ENCODE peak calls at places on chromosomes 2 and 18, in four cellular contexts. One of them, this sample, is unnamed.

GRCh38 chr2:11080253-11081115 is 74.8 kb upstream of the SLC66A3 start:
- DNase-seq in pancreas: no peak
- DNase-seq in astrocyte: no peak
- DNase-seq in psoas muscle: no peak
- DNase-seq in this sample: no peak

GRCh38 chr2:173657996-173658717 is 303.5 kb downstream of the CDCA7 start:
- DNase-seq in psoas muscle: no peak
- DNase-seq in astrocyte: peak
- DNase-seq in pancreas: no peak
- DNase-seq in this sample: peak

GRCh38 chr2:150410809-150411208 is 76.7 kb downstream of the RND3 start:
- DNase-seq in pancreas: no peak
- DNase-seq in psoas muscle: no peak
- DNase-seq in astrocyte: peak
- DNase-seq in this sample: peak

GRCh38 chr2:27705851-27706622 is 42.3 kb downstream of the SLC4A1AP start:
- DNase-seq in pancreas: peak
- DNase-seq in astrocyte: peak
- DNase-seq in psoas muscle: peak
- DNase-seq in this sample: peak

GRCh38 chr2:15731889-15732271 is 140.2 kb downstream of the DDX1 start:
- DNase-seq in psoas muscle: no peak
- DNase-seq in pancreas: no peak
- DNase-seq in astrocyte: no peak
- DNase-seq in this sample: no peak

GRCh38 chr2:121471571-121472464 is 58.9 kb upstream of the RNU4ATAC start:
- DNase-seq in astrocyte: peak
- DNase-seq in psoas muscle: no peak
- DNase-seq in pancreas: no peak
- DNase-seq in this sample: no peak

GRCh38 chr2:99662761-99663341 is 173.0 kb upstream of the REV1 start:
- DNase-seq in psoas muscle: no peak
- DNase-seq in pancreas: no peak
- DNase-seq in astrocyte: peak
- DNase-seq in this sample: no peak

GRCh38 chr2:42138163-42139016 is 30.8 kb upstream of the EML4 start:
- DNase-seq in astrocyte: peak
- DNase-seq in psoas muscle: no peak
- DNase-seq in pancreas: no peak
- DNase-seq in this sample: peak

GRCh38 chr18:65907281-65907680 is 156.5 kb downstream of the CDH7 start:
- DNase-seq in psoas muscle: no peak
- DNase-seq in pancreas: no peak
- DNase-seq in astrocyte: no peak
- DNase-seq in this sample: no peak

GRCh38 chr2:166134252-166135151 is 6.7 kb upstream of the SCN1A start:
- DNase-seq in psoas muscle: no peak
- DNase-seq in astrocyte: no peak
- DNase-seq in pancreas: no peak
- DNase-seq in this sample: no peak

GRCh38 chr2:121707344-121707919 is 29.2 kb downstream of the NIFK start:
- DNase-seq in psoas muscle: no peak
- DNase-seq in pancreas: no peak
- DNase-seq in astrocyte: peak
- DNase-seq in this sample: no peak

GRCh38 chr2:232310690-232311089 is 67.9 kb upstream of the ALPP start:
- DNase-seq in astrocyte: no peak
- DNase-seq in pancreas: no peak
- DNase-seq in psoas muscle: no peak
- DNase-seq in this sample: no peak

GRCh38 chr2:143300531-143300930 is 171.3 kb downstream of the ARHGAP15 start:
- DNase-seq in pancreas: no peak
- DNase-seq in astrocyte: peak
- DNase-seq in psoas muscle: no peak
- DNase-seq in this sample: no peak

GRCh38 chr2:148829618-148830017 is 45.4 kb upstream of the KIF5C start:
- DNase-seq in astrocyte: no peak
- DNase-seq in psoas muscle: no peak
- DNase-seq in pancreas: no peak
- DNase-seq in this sample: no peak

GRCh38 chr2:152573168-152573567 is 144.1 kb downstream of the PRPF40A start:
- DNase-seq in psoas muscle: no peak
- DNase-seq in pancreas: no peak
- DNase-seq in astrocyte: peak
- DNase-seq in this sample: peak

GRCh38 chr2:5696741-5697521 is 4.7 kb downstream of the SOX11 start:
- DNase-seq in psoas muscle: peak
- DNase-seq in pancreas: peak
- DNase-seq in astrocyte: peak
- DNase-seq in this sample: no peak

GRCh38 chr2:172887280-172887679 is 151.6 kb downstream of the RAPGEF4 start:
- DNase-seq in pancreas: no peak
- DNase-seq in astrocyte: no peak
- DNase-seq in psoas muscle: no peak
- DNase-seq in this sample: no peak

GRCh38 chr18:10579079-10579867 is 53.4 kb downstream of the NAPG start:
- DNase-seq in astrocyte: peak
- DNase-seq in pancreas: no peak
- DNase-seq in psoas muscle: no peak
- DNase-seq in this sample: peak

GRCh38 chr18:25228410-25228809 is 123.6 kb downstream of the ZNF521 start:
- DNase-seq in pancreas: no peak
- DNase-seq in astrocyte: no peak
- DNase-seq in psoas muscle: no peak
- DNase-seq in this sample: no peak

GRCh38 chr2:10473121-10473756 is 25.1 kb upstream of the ODC1 start:
- DNase-seq in astrocyte: no peak
- DNase-seq in pancreas: no peak
- DNase-seq in psoas muscle: no peak
- DNase-seq in this sample: no peak

GRCh38 chr2:44983836-44984604 is 25.2 kb downstream of the SIX2 start:
- DNase-seq in psoas muscle: no peak
- DNase-seq in pancreas: no peak
- DNase-seq in astrocyte: no peak
- DNase-seq in this sample: no peak

GRCh38 chr2:158725496-158725895 is 69.6 kb upstream of the DAPL1 start:
- DNase-seq in psoas muscle: no peak
- DNase-seq in astrocyte: no peak
- DNase-seq in pancreas: no peak
- DNase-seq in this sample: no peak

GRCh38 chr2:176096986-176097819 is 2.4 kb upstream of the HOXD12 start:
- DNase-seq in astrocyte: no peak
- DNase-seq in pancreas: peak
- DNase-seq in psoas muscle: peak
- DNase-seq in this sample: peak

GRCh38 chr18:2103299-2103698 is 468.0 kb downstream of the METTL4 start:
- DNase-seq in pancreas: no peak
- DNase-seq in psoas muscle: no peak
- DNase-seq in astrocyte: no peak
- DNase-seq in this sample: no peak

GRCh38 chr2:105194022-105194681 is 47.4 kb upstream of the GPR45 start:
- DNase-seq in psoas muscle: no peak
- DNase-seq in pancreas: no peak
- DNase-seq in astrocyte: peak
- DNase-seq in this sample: no peak

GRCh38 chr2:9820020-9820973 is 23.0 kb upstream of the TAF1B start:
- DNase-seq in psoas muscle: no peak
- DNase-seq in astrocyte: peak
- DNase-seq in pancreas: no peak
- DNase-seq in this sample: peak

GRCh38 chr18:61929881-61930640 is 37.3 kb upstream of the RNF152 start:
- DNase-seq in pancreas: no peak
- DNase-seq in astrocyte: no peak
- DNase-seq in psoas muscle: no peak
- DNase-seq in this sample: peak

DNA sequence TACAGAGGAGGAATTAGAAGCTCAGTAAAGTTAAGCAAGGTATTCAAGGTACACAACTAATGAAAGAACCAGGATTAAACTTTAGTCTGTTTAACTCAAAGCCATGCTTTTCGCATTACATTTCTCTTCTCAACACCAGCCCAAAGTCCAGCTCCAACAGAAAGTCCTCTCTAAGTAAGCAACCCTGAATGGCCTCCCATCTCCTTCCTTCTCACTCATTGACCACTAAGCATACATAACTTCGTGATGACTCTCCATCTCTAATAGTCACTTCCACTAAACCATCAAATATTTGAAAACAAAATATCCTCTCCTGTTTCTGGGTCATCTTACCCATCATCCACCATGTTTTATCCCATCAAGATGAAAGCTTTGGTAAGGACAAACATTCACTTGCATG is 219.8 kb downstream of the RAD51AP2 start:
- DNase-seq in pancreas: no peak
- DNase-seq in astrocyte: peak
- DNase-seq in psoas muscle: no peak
- DNase-seq in this sample: no peak
- H3K27ac ChIP-seq in pancreas: no peak
- H3K27ac ChIP-seq in astrocyte: no peak
- H3K27ac ChIP-seq in psoas muscle: no peak
- H3K27ac ChIP-seq in this sample: no peak

DNA sequence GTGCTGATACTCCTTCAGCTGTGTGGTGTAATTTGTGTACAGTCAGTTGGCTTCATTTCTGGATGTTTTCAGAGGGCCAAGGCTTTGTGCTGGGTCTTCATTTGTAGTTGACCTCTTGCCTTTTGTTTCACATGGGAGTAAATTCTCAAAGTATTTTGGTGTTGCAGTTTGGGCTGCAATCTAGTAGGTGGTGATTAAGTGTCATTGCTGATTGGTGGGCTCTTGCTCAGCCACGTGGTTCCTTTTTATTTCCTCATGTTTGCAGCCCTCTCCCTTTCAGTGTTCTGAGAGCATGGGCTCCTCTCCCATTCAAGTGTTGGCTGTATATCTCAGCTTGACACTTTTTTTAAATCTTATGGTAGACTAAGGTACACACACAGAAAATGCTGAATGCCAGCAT is 96.8 kb downstream of the SNTG2 start:
- DNase-seq in pancreas: no peak
- DNase-seq in astrocyte: peak
- DNase-seq in psoas muscle: no peak
- DNase-seq in this sample: no peak
- TF ChIP-seq CTCF in pancreas: no peak
- TF ChIP-seq CTCF in astrocyte: peak
- TF ChIP-seq CTCF in psoas muscle: no peak
- TF ChIP-seq CTCF in this sample: no peak

GRCh38 chr2:20624156-20624883 is 26.6 kb downstream of the HS1BP3 start:
- DNase-seq in psoas muscle: peak
- DNase-seq in pancreas: peak
- DNase-seq in astrocyte: no peak
- DNase-seq in this sample: no peak

GRCh38 chr2:20623741-20624155 is 27.1 kb downstream of the HS1BP3 start:
- DNase-seq in psoas muscle: peak
- DNase-seq in astrocyte: no peak
- DNase-seq in pancreas: peak
- DNase-seq in this sample: no peak

GRCh38 chr2:20622296-20622686 is 28.6 kb downstream of the HS1BP3 start:
- DNase-seq in pancreas: no peak
- DNase-seq in astrocyte: no peak
- DNase-seq in psoas muscle: peak
- DNase-seq in this sample: no peak

GRCh38 chr2:20622731-20623130 is 28.2 kb downstream of the HS1BP3 start:
- DNase-seq in astrocyte: no peak
- DNase-seq in psoas muscle: peak
- DNase-seq in pancreas: no peak
- DNase-seq in this sample: no peak

DNA sequence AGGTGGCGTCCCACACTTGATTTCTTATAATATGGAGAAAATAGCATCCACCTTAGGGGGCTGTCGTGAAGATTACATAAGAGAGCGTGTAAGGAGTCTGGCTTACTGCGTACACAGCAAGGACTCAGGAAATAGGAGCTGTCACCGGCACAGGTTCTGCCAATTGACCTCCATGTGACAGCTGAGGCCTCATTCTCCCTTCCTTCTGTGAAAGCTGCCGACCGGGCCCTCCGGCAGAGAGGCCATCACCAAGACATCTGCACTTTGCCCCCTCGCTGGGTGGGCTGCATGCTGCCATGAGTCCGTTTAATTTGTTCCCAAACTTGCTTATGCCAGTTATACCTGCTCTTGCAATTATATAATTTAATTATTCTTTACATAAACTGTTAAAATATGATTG is 27.7 kb downstream of the HS1BP3 start:
- DNase-seq in astrocyte: no peak
- DNase-seq in pancreas: no peak
- DNase-seq in psoas muscle: peak
- DNase-seq in this sample: no peak
- H3K27ac ChIP-seq in astrocyte: no peak
- H3K27ac ChIP-seq in pancreas: no peak
- H3K27ac ChIP-seq in psoas muscle: peak
- H3K27ac ChIP-seq in this sample: no peak

GRCh38 chr2:170887496-170888265 is 41.4 kb upstream of the GORASP2 start:
- DNase-seq in pancreas: no peak
- DNase-seq in astrocyte: peak
- DNase-seq in psoas muscle: no peak
- DNase-seq in this sample: no peak

GRCh38 chr2:170882758-170883157 is 46.3 kb upstream of the GORASP2 start:
- DNase-seq in pancreas: no peak
- DNase-seq in psoas muscle: no peak
- DNase-seq in astrocyte: no peak
- DNase-seq in this sample: no peak

GRCh38 chr2:170883683-170884082 is 45.4 kb upstream of the GORASP2 start:
- DNase-seq in astrocyte: peak
- DNase-seq in pancreas: no peak
- DNase-seq in psoas muscle: no peak
- DNase-seq in this sample: no peak

GRCh38 chr2:170886391-170886790 is 42.7 kb upstream of the GORASP2 start:
- DNase-seq in pancreas: no peak
- DNase-seq in psoas muscle: no peak
- DNase-seq in astrocyte: peak
- DNase-seq in this sample: peak

DNA sequence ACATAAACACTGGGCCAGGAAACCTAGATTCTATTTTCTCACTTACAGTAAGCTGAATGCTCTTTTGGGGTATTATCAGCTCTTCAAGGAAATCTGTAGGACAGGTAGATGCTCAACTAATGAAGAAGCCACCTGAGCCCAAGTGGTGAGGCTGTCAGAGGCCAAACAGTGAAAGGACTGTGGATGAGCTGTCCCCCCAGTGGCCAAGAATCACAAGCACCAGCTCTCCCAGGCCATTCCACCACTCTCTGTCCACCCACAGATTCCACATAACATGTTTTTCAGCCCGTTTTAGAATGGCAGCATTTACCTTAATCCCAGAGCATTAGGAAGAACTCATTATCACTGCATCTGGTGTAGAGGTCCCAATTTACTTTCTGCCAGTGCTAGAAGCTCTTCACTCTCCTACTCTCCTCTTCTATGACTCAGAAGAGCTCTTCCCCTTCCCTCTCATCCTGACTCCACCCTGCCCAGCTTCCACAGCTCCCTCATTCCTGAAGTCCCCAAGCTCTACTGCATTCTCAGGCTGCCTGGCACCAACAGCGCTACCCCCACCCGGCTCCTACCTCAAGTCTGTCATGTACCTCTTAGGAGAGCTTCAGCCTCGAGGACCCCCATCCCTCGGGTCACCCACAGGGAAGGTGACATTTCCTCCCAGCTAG is 43.8 kb upstream of the GORASP2 start:
- DNase-seq in psoas muscle: no peak
- DNase-seq in astrocyte: peak
- DNase-seq in pancreas: no peak
- DNase-seq in this sample: no peak
- TF ChIP-seq CTCF in psoas muscle: no peak
- TF ChIP-seq CTCF in astrocyte: no peak
- TF ChIP-seq CTCF in pancreas: no peak
- TF ChIP-seq CTCF in this sample: no peak

GRCh38 chr2:100845141-100845991 is 25.4 kb downstream of the NPAS2 start:
- DNase-seq in astrocyte: no peak
- DNase-seq in pancreas: peak
- DNase-seq in psoas muscle: peak
- DNase-seq in this sample: no peak
- H3K27ac ChIP-seq in astrocyte: no peak
- H3K27ac ChIP-seq in pancreas: no peak
- H3K27ac ChIP-seq in psoas muscle: peak
- H3K27ac ChIP-seq in this sample: peak